ENCODE peak calls at places on chromosome 3, in six cellular contexts. One of them, this sample, is unnamed.

GRCh38 chr3:51384145-51384729 is 854 bp upstream of the MANF start:
- DNase-seq in stomach: no peak
- DNase-seq in heart left ventricle: peak
- DNase-seq in EL: peak
- DNase-seq in upper lobe of right lung: no peak
- DNase-seq in EH: peak
- DNase-seq in this sample: no peak

GRCh38 chr3:126287536-126288181 is 69.5 kb downstream of the KLF15 start:
- DNase-seq in stomach: peak
- DNase-seq in upper lobe of right lung: peak
- DNase-seq in heart left ventricle: peak
- DNase-seq in EL: peak
- DNase-seq in EH: peak
- DNase-seq in this sample: peak

GRCh38 chr3:38574411-38575278 is 74.8 kb downstream of the SCN5A start:
- DNase-seq in stomach: peak
- DNase-seq in EL: no peak
- DNase-seq in upper lobe of right lung: peak
- DNase-seq in EH: no peak
- DNase-seq in heart left ventricle: no peak
- DNase-seq in this sample: no peak

GRCh38 chr3:24495334-24495994 is 814 bp upstream of the THRB start:
- DNase-seq in upper lobe of right lung: peak
- DNase-seq in stomach: peak
- DNase-seq in EH: no peak
- DNase-seq in EL: no peak
- DNase-seq in heart left ventricle: peak
- DNase-seq in this sample: peak

GRCh38 chr3:4416961-4417360 is 50.1 kb downstream of the SUMF1 start:
- DNase-seq in EH: peak
- DNase-seq in stomach: no peak
- DNase-seq in upper lobe of right lung: no peak
- DNase-seq in EL: peak
- DNase-seq in heart left ventricle: no peak
- DNase-seq in this sample: no peak

GRCh38 chr3:160828880-160829279 is 72.8 kb downstream of the PPM1L start:
- DNase-seq in heart left ventricle: no peak
- DNase-seq in upper lobe of right lung: no peak
- DNase-seq in stomach: no peak
- DNase-seq in EL: no peak
- DNase-seq in EH: no peak
- DNase-seq in this sample: no peak

GRCh38 chr3:70488816-70489215 is 176.4 kb upstream of the MDFIC2 start:
- DNase-seq in upper lobe of right lung: no peak
- DNase-seq in stomach: no peak
- DNase-seq in EL: no peak
- DNase-seq in heart left ventricle: no peak
- DNase-seq in EH: no peak
- DNase-seq in this sample: no peak

GRCh38 chr3:172161390-172161789 is 122.0 kb downstream of the FNDC3B start:
- DNase-seq in heart left ventricle: no peak
- DNase-seq in upper lobe of right lung: no peak
- DNase-seq in stomach: no peak
- DNase-seq in EL: no peak
- DNase-seq in EH: no peak
- DNase-seq in this sample: no peak

GRCh38 chr3:24496529-24497482 is 2.2 kb upstream of the THRB start:
- DNase-seq in EH: peak
- DNase-seq in heart left ventricle: peak
- DNase-seq in upper lobe of right lung: peak
- DNase-seq in EL: peak
- DNase-seq in stomach: peak
- DNase-seq in this sample: peak

GRCh38 chr3:133859381-133860245 is 36.1 kb downstream of the RAB6B start:
- DNase-seq in upper lobe of right lung: peak
- DNase-seq in EL: no peak
- DNase-seq in heart left ventricle: no peak
- DNase-seq in EH: no peak
- DNase-seq in stomach: no peak
- DNase-seq in this sample: no peak

GRCh38 chr3:113231827-113232253 is 20.5 kb downstream of the BOC start:
- DNase-seq in stomach: no peak
- DNase-seq in heart left ventricle: no peak
- DNase-seq in EH: peak
- DNase-seq in upper lobe of right lung: no peak
- DNase-seq in EL: peak
- DNase-seq in this sample: no peak

GRCh38 chr3:86147119-86147518 is 843.8 kb downstream of the VGLL3 start:
- DNase-seq in upper lobe of right lung: no peak
- DNase-seq in EL: no peak
- DNase-seq in EH: no peak
- DNase-seq in heart left ventricle: no peak
- DNase-seq in stomach: no peak
- DNase-seq in this sample: no peak

GRCh38 chr3:156106721-156107373 is 13.5 kb upstream of the KCNAB1 start:
- DNase-seq in EL: no peak
- DNase-seq in stomach: no peak
- DNase-seq in EH: no peak
- DNase-seq in heart left ventricle: no peak
- DNase-seq in upper lobe of right lung: no peak
- DNase-seq in this sample: no peak